ENCODE peak calls at places on chromosomes 6 and 20, in nine cellular contexts. One of them, this sample, is unnamed.

GRCh38 chr6:41577865-41578713 is 31.9 kb downstream of the FOXP4 start:
- DNase-seq in iPS-NIHi11: peak; percentile 85
- DNase-seq in NT2/D1: no peak
- DNase-seq in psoas muscle: no peak
- DNase-seq in Karpas-422: peak; percentile 73
- DNase-seq in foreskin fibroblast: no peak
- DNase-seq in GM12892: no peak
- DNase-seq in brain pericyte: no peak
- DNase-seq in amygdala: no peak
- DNase-seq in this sample: no peak

GRCh38 chr6:118770112-118770788 is 118.9 kb upstream of the CEP85L start:
- DNase-seq in iPS-NIHi11: no peak
- DNase-seq in NT2/D1: no peak
- DNase-seq in psoas muscle: no peak
- DNase-seq in Karpas-422: no peak
- DNase-seq in foreskin fibroblast: no peak
- DNase-seq in GM12892: no peak
- DNase-seq in brain pericyte: no peak
- DNase-seq in amygdala: no peak
- DNase-seq in this sample: no peak

GRCh38 chr6:134806151-134806550 is 143.8 kb downstream of the ALDH8A1 start:
- DNase-seq in iPS-NIHi11: no peak
- DNase-seq in NT2/D1: no peak
- DNase-seq in psoas muscle: no peak
- DNase-seq in Karpas-422: no peak
- DNase-seq in foreskin fibroblast: no peak
- DNase-seq in GM12892: no peak
- DNase-seq in brain pericyte: no peak
- DNase-seq in amygdala: no peak
- DNase-seq in this sample: no peak

GRCh38 chr6:11675610-11676009 is 103.0 kb downstream of the ADTRP start:
- DNase-seq in iPS-NIHi11: no peak
- DNase-seq in NT2/D1: no peak
- DNase-seq in psoas muscle: no peak
- DNase-seq in Karpas-422: peak; percentile 55
- DNase-seq in foreskin fibroblast: no peak
- DNase-seq in GM12892: no peak
- DNase-seq in brain pericyte: no peak
- DNase-seq in amygdala: no peak
- DNase-seq in this sample: no peak

GRCh38 chr6:30500421-30501069 is 11.2 kb downstream of the HLA-E start:
- DNase-seq in iPS-NIHi11: no peak
- DNase-seq in NT2/D1: no peak
- DNase-seq in psoas muscle: no peak
- DNase-seq in Karpas-422: no peak
- DNase-seq in foreskin fibroblast: peak; percentile 59
- DNase-seq in GM12892: no peak
- DNase-seq in brain pericyte: no peak
- DNase-seq in amygdala: no peak
- DNase-seq in this sample: no peak

GRCh38 chr6:138533667-138534066 is 34.4 kb upstream of the NHSL1 start:
- DNase-seq in iPS-NIHi11: no peak
- DNase-seq in NT2/D1: no peak
- DNase-seq in psoas muscle: no peak
- DNase-seq in Karpas-422: no peak
- DNase-seq in foreskin fibroblast: no peak
- DNase-seq in GM12892: no peak
- DNase-seq in brain pericyte: no peak
- DNase-seq in amygdala: no peak
- DNase-seq in this sample: no peak

GRCh38 chr6:13561624-13562267 is 12.7 kb upstream of the SIRT5 start:
- DNase-seq in iPS-NIHi11: no peak
- DNase-seq in NT2/D1: no peak
- DNase-seq in psoas muscle: no peak
- DNase-seq in Karpas-422: no peak
- DNase-seq in foreskin fibroblast: no peak
- DNase-seq in GM12892: no peak
- DNase-seq in brain pericyte: no peak
- DNase-seq in amygdala: no peak
- DNase-seq in this sample: no peak

GRCh38 chr20:1155342-1155741 is 29.4 kb downstream of the TMEM74B start:
- DNase-seq in iPS-NIHi11: no peak
- DNase-seq in NT2/D1: no peak
- DNase-seq in psoas muscle: no peak
- DNase-seq in Karpas-422: no peak
- DNase-seq in foreskin fibroblast: no peak
- DNase-seq in GM12892: no peak
- DNase-seq in brain pericyte: no peak
- DNase-seq in amygdala: no peak
- DNase-seq in this sample: no peak

GRCh38 chr6:107629545-107630147 is 139.7 kb downstream of the SOBP start:
- DNase-seq in iPS-NIHi11: no peak
- DNase-seq in NT2/D1: no peak
- DNase-seq in psoas muscle: no peak
- DNase-seq in Karpas-422: no peak
- DNase-seq in foreskin fibroblast: no peak
- DNase-seq in GM12892: no peak
- DNase-seq in brain pericyte: no peak
- DNase-seq in amygdala: no peak
- DNase-seq in this sample: no peak

GRCh38 chr20:40966103-40966502 is 62.5 kb upstream of the TOP1 start:
- DNase-seq in iPS-NIHi11: peak; percentile 51
- DNase-seq in NT2/D1: no peak
- DNase-seq in psoas muscle: no peak
- DNase-seq in Karpas-422: peak; percentile 95
- DNase-seq in foreskin fibroblast: no peak
- DNase-seq in GM12892: no peak
- DNase-seq in brain pericyte: no peak
- DNase-seq in amygdala: no peak
- DNase-seq in this sample: no peak

GRCh38 chr6:147395158-147395557 is 113.3 kb upstream of the SAMD5 start:
- DNase-seq in iPS-NIHi11: no peak
- DNase-seq in NT2/D1: no peak
- DNase-seq in psoas muscle: no peak
- DNase-seq in Karpas-422: no peak
- DNase-seq in foreskin fibroblast: no peak
- DNase-seq in GM12892: no peak
- DNase-seq in brain pericyte: no peak
- DNase-seq in amygdala: no peak
- DNase-seq in this sample: no peak

GRCh38 chr6:168683621-168684020 is 242.6 kb downstream of the SMOC2 start:
- DNase-seq in iPS-NIHi11: no peak
- DNase-seq in NT2/D1: no peak
- DNase-seq in psoas muscle: no peak
- DNase-seq in Karpas-422: no peak
- DNase-seq in foreskin fibroblast: no peak
- DNase-seq in GM12892: no peak
- DNase-seq in brain pericyte: no peak
- DNase-seq in amygdala: no peak
- DNase-seq in this sample: no peak

GRCh38 chr20:5996765-5997164 is 46.3 kb downstream of the MCM8 start:
- DNase-seq in iPS-NIHi11: peak; percentile 18
- DNase-seq in NT2/D1: no peak
- DNase-seq in psoas muscle: no peak
- DNase-seq in Karpas-422: no peak
- DNase-seq in foreskin fibroblast: no peak
- DNase-seq in GM12892: peak; percentile 15
- DNase-seq in brain pericyte: no peak
- DNase-seq in amygdala: no peak
- DNase-seq in this sample: no peak

GRCh38 chr6:37049990-37050853 is 44.8 kb downstream of the FGD2 start:
- DNase-seq in iPS-NIHi11: no peak
- DNase-seq in NT2/D1: no peak
- DNase-seq in psoas muscle: peak; percentile 68
- DNase-seq in Karpas-422: peak; percentile 81
- DNase-seq in foreskin fibroblast: no peak
- DNase-seq in GM12892: peak; percentile 76
- DNase-seq in brain pericyte: no peak
- DNase-seq in amygdala: peak; percentile 19
- DNase-seq in this sample: no peak

GRCh38 chr20:2335096-2335495 is 39.3 kb downstream of the TGM3 start:
- DNase-seq in iPS-NIHi11: no peak
- DNase-seq in NT2/D1: no peak
- DNase-seq in psoas muscle: no peak
- DNase-seq in Karpas-422: no peak
- DNase-seq in foreskin fibroblast: no peak
- DNase-seq in GM12892: no peak
- DNase-seq in brain pericyte: no peak
- DNase-seq in amygdala: no peak
- DNase-seq in this sample: no peak

GRCh38 chr6:167906899-167907298 is 80.2 kb downstream of the AFDN start:
- DNase-seq in iPS-NIHi11: peak; percentile 14
- DNase-seq in NT2/D1: no peak
- DNase-seq in psoas muscle: peak; percentile 20
- DNase-seq in Karpas-422: no peak
- DNase-seq in foreskin fibroblast: no peak
- DNase-seq in GM12892: no peak
- DNase-seq in brain pericyte: no peak
- DNase-seq in amygdala: peak; percentile 56
- DNase-seq in this sample: peak; percentile 74

This sample was measured in cerebellar nuclear complex.